ENCODE peak calls at places on chromosomes 13 and 19, in ten cellular contexts. Z, K, U, N, I, X, L, F, A and T are unnamed samples.

GRCh38 chr13:113114511-113115362 is 7.9 kb upstream of the F10 start:
- DNase-seq in F (no peak), L (no peak), A (no peak), I (peak), N (no peak), U (no peak), Z (no peak), K (no peak), X (no peak), T (no peak)

GRCh38 chr19:3034845-3035541 is 5.9 kb upstream of the TLE2 start:
- DNase-seq in I (no peak), A (peak), L (peak), Z (peak), N (peak), K (no peak), U (peak), X (peak), F (no peak), T (no peak)

GRCh38 chr19:14006085-14006765 is at the start of gene RFX1:
- DNase-seq in L (peak), K (peak), F (peak), N (peak), U (peak), Z (peak), X (peak), I (peak), A (peak), T (peak)

GRCh38 chr13:34011552-34012085 is 193.7 kb downstream of the RFC3 start:
- DNase-seq in A (no peak), I (no peak), N (no peak), U (no peak), L (no peak), Z (peak), K (no peak), F (no peak), X (no peak), T (no peak)

GRCh38 chr13:24168980-24169379 is 8.5 kb downstream of the SPATA13 start:
- DNase-seq in N (no peak), X (peak), I (no peak), K (no peak), L (no peak), A (no peak), Z (no peak), F (no peak), U (no peak), T (no peak)

GRCh38 chr19:27684293-27684692 is 1528.7 kb downstream of the UQCRFS1 start:
- DNase-seq in Z (no peak), A (no peak), I (no peak), K (no peak), X (no peak), U (no peak), N (no peak), F (no peak), L (no peak), T (no peak)

GRCh38 chr19:21483589-21484170 is 21.7 kb upstream of the ZNF429 start:
- DNase-seq in I (peak), F (no peak), N (peak), K (no peak), L (peak), Z (no peak), U (peak), X (peak), A (peak), T (peak)

GRCh38 chr13:23288995-23289394 is 108.2 kb downstream of the SGCG start:
- DNase-seq in X (no peak), Z (no peak), F (no peak), K (no peak), U (no peak), A (no peak), L (no peak), I (no peak), N (no peak), T (no peak)

GRCh38 chr19:23098988-23099387 is 17.8 kb upstream of the ZNF730 start:
- DNase-seq in A (no peak), Z (no peak), K (no peak), I (no peak), U (no peak), L (no peak), F (no peak), N (no peak), X (no peak), T (no peak)

GRCh38 chr13:24747248-24748151 is 16.5 kb upstream of the RNF17 start:
- DNase-seq in N (no peak), U (peak), A (no peak), X (no peak), K (no peak), F (peak), Z (no peak), L (peak), I (peak), T (peak)

GRCh38 chr13:31476753-31477152 is 262.6 kb upstream of the RXFP2 start:
- DNase-seq in X (peak), N (no peak), U (no peak), A (no peak), Z (no peak), L (peak), F (no peak), K (no peak), I (no peak), T (no peak)

GRCh38 chr13:32164622-32165268 is 133.2 kb downstream of the FRY start:
- DNase-seq in A (peak), I (peak), U (peak), Z (peak), F (no peak), X (peak), L (peak), N (no peak), K (no peak), T (peak)

GRCh38 chr13:65595881-65596280 is 1634.3 kb downstream of the PCDH9 start:
- DNase-seq in X (peak), L (no peak), F (no peak), Z (no peak), U (no peak), K (no peak), A (no peak), I (no peak), N (no peak), T (no peak)

GRCh38 chr13:23161176-23161825 is 19.5 kb upstream of the SGCG start:
- DNase-seq in K (no peak), U (no peak), F (no peak), I (no peak), L (no peak), X (no peak), N (no peak), A (no peak), Z (no peak), T (no peak)

GRCh38 chr19:5520501-5520900 is 47.3 kb downstream of the TINCR start:
- DNase-seq in U (no peak), A (no peak), K (no peak), N (no peak), Z (no peak), F (no peak), L (no peak), X (no peak), I (no peak), T (no peak)

GRCh38 chr19:5519076-5519475 is 48.7 kb downstream of the TINCR start:
- DNase-seq in X (no peak), K (no peak), I (no peak), Z (no peak), U (no peak), F (no peak), A (no peak), N (no peak), L (no peak), T (no peak)

GRCh38 chr19:5514001-5514400 is 53.8 kb downstream of the TINCR start:
- DNase-seq in U (no peak), F (no peak), I (no peak), K (no peak), X (no peak), Z (no peak), L (no peak), N (no peak), A (no peak), T (no peak)

GRCh38 chr19:5515737-5516136 is 52.0 kb downstream of the TINCR start:
- DNase-seq in I (no peak), U (no peak), X (no peak), N (no peak), L (peak), Z (no peak), A (no peak), K (no peak), F (no peak), T (no peak)
- TF ChIP-seq CTCF in I (no peak), U (peak), X (peak), N (no peak), L (peak), Z (peak), A (peak), K (no peak), F (peak), T (peak)

DNA sequence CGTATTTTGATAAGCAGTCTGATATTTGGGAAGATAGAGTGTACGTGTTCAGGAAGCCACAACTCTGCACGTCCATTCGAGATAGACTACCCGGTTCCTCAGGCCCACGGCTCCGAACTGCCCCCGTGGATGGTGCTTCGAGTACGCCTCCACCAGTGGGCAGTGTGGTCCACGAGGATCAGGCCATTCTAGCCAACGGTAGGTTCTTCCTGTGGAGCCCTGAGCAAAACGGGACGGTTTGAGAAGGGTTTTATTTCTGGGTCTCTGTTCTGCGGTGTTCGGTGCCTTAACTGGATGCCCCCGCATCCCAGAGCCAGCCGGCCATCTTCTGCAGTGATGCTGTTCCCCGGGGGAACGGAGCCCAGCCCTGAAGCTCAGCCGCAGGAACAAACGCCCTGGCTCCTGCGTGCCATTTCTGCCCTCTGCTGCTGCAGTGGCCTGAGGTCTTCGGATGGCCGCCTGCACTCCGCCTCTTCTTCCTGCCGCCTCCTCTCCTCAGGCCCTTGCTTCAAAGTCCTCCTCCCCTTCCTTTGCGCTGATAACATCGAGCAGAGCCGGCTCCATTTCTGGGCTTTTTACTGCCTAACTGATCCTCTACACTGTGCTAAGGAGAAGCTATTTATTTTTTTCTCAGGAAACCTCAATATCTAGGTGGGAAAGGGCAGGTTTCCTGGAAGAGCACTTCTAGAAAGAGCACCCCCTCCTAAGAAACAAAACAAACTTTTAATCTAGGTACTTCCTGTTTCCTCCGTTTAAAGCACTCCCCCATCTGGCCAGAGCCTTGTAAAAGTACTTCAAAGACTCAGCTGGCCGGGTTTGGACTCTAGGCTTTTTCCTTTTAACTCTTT is 36.2 kb upstream of the SLC46A3 start:
- DNase-seq in A (no peak), Z (no peak), L (peak), I (no peak), K (no peak), X (no peak), F (no peak), N (no peak), U (peak), T (no peak)
- TF ChIP-seq CTCF in A (peak), Z (no peak), L (peak), I (no peak), K (peak), X (no peak), F (no peak), N (no peak), U (no peak), T (no peak)

GRCh38 chr13:66994097-66994496 is 236.0 kb downstream of the PCDH9 start:
- DNase-seq in F (peak), A (no peak), Z (peak), N (no peak), X (peak), K (no peak), L (peak), I (peak), U (peak), T (peak)
- TF ChIP-seq CTCF in F (peak), A (peak), Z (peak), N (no peak), X (peak), K (no peak), L (peak), I (peak), U (no peak), T (peak)

GRCh38 chr19:12346896-12347295 is 13.5 kb upstream of the ZNF563 start:
- DNase-seq in K (no peak), I (no peak), F (no peak), U (peak), Z (no peak), X (no peak), L (peak), A (no peak), N (no peak), T (no peak)
- TF ChIP-seq CTCF in K (no peak), I (no peak), F (no peak), U (peak), Z (no peak), X (no peak), L (peak), A (no peak), N (peak), T (no peak)

DNA sequence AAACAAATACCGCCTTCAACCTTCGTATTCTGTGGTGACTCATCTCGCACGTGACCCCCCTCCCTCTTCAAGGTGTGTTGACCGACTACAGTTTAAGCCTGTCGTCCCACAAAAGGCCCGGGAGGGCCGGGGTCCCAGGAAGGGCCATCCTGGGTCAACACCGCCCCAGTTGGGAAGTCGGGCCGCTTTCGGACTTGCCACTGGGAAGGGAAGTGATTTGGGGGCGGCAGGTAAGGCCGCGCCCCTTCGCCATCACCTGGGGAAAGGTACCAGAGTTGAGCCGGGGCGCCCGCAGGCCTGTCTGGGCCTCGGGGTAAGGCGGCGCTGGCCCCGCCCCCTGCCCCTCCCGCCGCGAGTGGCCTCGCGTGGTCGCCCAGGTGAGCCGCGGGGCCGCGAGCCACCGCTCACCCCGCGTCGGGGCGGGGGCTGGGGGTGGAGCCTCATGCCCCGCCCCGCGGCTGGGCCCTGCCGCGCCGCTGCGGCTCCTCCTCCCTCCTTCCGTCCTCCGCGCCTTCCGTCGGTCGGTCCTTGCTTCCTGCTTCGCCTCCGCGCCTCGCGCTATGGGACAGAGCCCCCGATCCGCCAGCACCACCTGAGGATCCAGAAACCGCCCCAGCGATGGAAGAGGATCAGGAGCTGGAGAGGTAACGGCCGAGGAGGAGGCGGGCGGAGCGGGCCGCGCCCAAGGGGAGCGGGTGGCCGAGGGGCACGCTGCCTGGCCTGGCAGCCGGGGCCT is at the start of gene POLR1D:
- DNase-seq in Z (peak), N (peak), K (peak), X (peak), A (no peak), I (peak), L (peak), F (peak), U (peak), T (peak)
- TF ChIP-seq CTCF in Z (no peak), N (no peak), K (no peak), X (no peak), A (no peak), I (no peak), L (no peak), F (no peak), U (no peak), T (no peak)